ENCODE peak calls at places on chromosome 17, in five cellular contexts. Z is mesendoderm, N is caudate nucleus, O is tibial nerve, T is left ventricle myocardium inferior. M is an unnamed sample.

GRCh38 chr17:48985436-48986245 is 11.5 kb upstream of the IGF2BP1 start:
- DNase-seq in O (no peak), Z (no peak), N (no peak), T (no peak), M (no peak)

GRCh38 chr17:48100160-48100559 is 1.1 kb downstream of the CBX1 start:
- DNase-seq in T (no peak), O (no peak), N (no peak), Z (no peak), M (no peak)

GRCh38 chr17:66951605-66951953 is 12.9 kb upstream of the CACNG4 start:
- DNase-seq in O (no peak), T (no peak), Z (peak), N (no peak), M (no peak)

GRCh38 chr17:82000803-82001649 is 21.7 kb downstream of the CENPX start:
- DNase-seq in Z (no peak), N (no peak), O (no peak), T (no peak), M (no peak)

GRCh38 chr17:82491533-82491932 is 28.0 kb upstream of the FOXK2 start:
- DNase-seq in Z (no peak), O (no peak), T (no peak), N (no peak), M (no peak)

GRCh38 chr17:14058051-14058450 is 11.3 kb upstream of the COX10 start:
- DNase-seq in Z (no peak), T (no peak), N (no peak), O (no peak), M (no peak)

GRCh38 chr17:46771601-46772012 is 46.9 kb downstream of the WNT3 start:
- DNase-seq in T (no peak), O (no peak), Z (peak), N (no peak), M (no peak)

GRCh38 chr17:5418858-5419355 is 555 bp downstream of the NUP88 start:
- DNase-seq in Z (peak), O (peak), T (no peak), N (no peak), M (no peak)

GRCh38 chr17:62627219-62627903 is at the start of gene MRC2:
- DNase-seq in T (peak), O (peak), N (peak), Z (peak), M (peak)

GRCh38 chr17:54956802-54957201 is 11.7 kb downstream of the COX11 start:
- DNase-seq in Z (peak), N (no peak), T (no peak), O (no peak), M (no peak)

GRCh38 chr17:59790936-59791335 is 83.5 kb downstream of the VMP1 start:
- DNase-seq in O (peak), N (no peak), T (no peak), Z (no peak), M (no peak)
- H3K27ac ChIP-seq in O (no peak), N (no peak), T (peak), Z (no peak), M (no peak)

DNA sequence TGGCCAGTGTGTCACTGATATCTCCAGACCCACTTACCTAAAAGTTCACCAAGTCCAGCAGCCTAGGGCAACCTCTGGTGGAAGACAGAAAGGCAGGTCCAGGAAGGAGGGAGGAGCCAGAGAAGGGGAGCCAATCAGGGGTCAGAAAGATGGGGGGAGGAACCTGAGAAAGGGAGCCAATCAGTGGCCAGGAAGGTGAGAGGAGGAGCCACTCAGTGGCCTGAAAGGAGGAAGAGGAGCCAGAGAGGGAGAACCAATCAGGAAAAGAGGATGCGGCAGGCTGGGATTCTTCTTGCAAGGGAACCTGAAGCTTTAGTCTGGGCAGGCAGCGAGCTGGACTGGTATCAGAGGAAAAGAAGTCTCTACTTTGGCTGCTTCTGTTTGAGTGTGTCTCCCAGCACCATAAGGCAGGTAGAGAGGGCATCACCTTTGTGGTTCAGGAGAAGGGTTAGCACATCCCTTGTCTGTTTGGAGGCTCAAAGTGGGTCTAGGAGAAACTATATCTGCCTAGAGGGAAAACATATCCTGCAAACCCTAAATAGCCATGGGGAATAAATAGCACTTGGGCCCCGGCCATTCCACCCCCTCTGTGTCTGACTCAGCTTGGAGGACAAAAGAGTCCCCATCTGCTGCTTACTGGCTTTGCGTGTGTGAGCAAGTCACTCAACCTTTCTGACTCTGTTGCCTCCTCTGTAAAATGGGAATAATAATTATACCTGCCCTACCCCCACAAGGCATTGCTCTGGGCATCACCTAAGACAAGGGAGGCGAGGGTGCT is 43.4 kb upstream of the CRHR1 start:
- DNase-seq in O (no peak), Z (peak), N (no peak), T (no peak), M (peak)
- H3K27ac ChIP-seq in O (no peak), Z (no peak), N (no peak), T (no peak), M (no peak)

GRCh38 chr17:36907407-36907806 is 29.9 kb upstream of the LHX1 start:
- DNase-seq in T (no peak), O (no peak), N (no peak), Z (no peak), M (no peak)

GRCh38 chr17:36900130-36900590 is 37.1 kb upstream of the LHX1 start:
- DNase-seq in O (no peak), N (no peak), Z (no peak), T (no peak), M (no peak)

GRCh38 chr17:36899250-36900129 is 37.8 kb upstream of the LHX1 start:
- DNase-seq in Z (peak), T (no peak), O (no peak), N (no peak), M (no peak)

GRCh38 chr17:36901506-36901905 is 35.8 kb upstream of the LHX1 start:
- DNase-seq in Z (peak), O (no peak), T (no peak), N (no peak), M (no peak)
- H3K27ac ChIP-seq in Z (no peak), O (no peak), T (no peak), N (no peak), M (no peak)

GRCh38 chr17:58249270-58250133 is 11.1 kb downstream of the LPO start:
- DNase-seq in O (peak), N (peak), Z (peak), T (peak), M (peak)
- H3K27ac ChIP-seq in O (no peak), N (no peak), Z (no peak), T (no peak), M (peak)

GRCh38 chr17:50208611-50209061 is 7.2 kb upstream of the COL1A1 start:
- DNase-seq in N (no peak), T (no peak), Z (peak), O (no peak), M (no peak)

GRCh38 chr17:50209133-50209471 is 7.7 kb upstream of the COL1A1 start:
- DNase-seq in O (no peak), Z (no peak), T (no peak), N (no peak), M (no peak)

GRCh38 chr17:50207318-50207717 is 5.9 kb upstream of the COL1A1 start:
- DNase-seq in T (no peak), N (no peak), O (no peak), Z (no peak), M (no peak)

GRCh38 chr17:50206604-50207293 is 5.3 kb upstream of the COL1A1 start:
- DNase-seq in T (peak), Z (peak), O (no peak), N (no peak), M (no peak)

DNA sequence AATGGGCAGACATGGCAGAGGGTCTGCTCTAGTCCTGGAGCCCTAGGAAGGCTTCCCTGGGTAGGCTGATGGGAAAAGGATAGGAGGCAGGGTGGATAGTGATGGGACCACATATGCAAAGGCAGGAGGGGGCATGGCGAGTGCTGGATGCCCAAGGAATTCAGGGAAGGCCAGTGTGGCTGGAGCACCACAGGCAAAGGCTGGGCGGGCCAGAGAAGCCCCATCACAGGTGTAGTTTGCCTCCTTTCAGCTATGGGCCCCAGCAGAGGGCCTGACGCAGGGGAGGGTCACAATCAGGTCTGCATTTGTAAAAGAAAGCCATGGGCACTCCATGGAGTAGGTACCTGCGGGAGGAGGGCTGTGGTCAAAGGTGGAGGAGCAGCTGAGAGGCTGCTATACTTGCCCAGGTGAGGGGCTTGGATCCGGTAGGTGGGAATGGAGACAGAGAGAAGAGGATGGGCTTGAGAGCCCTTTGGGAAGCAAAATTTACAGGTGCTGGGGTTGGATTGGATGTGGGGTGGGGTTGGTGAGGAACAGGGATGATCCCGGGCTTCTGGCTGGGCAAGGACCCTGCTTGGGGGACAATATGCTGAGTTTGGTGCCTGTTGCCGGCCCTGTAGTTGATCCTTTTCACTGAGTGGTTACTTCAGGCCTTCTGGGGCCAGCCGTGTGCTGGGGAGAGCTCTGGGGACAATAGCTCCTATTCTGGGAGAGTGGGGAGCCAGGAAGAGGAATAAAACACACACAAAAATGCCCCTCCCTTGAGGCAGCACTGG is 6.5 kb upstream of the COL1A1 start:
- DNase-seq in T (no peak), N (no peak), O (no peak), Z (no peak), M (no peak)
- H3K27ac ChIP-seq in T (peak), N (no peak), O (no peak), Z (no peak), M (no peak)

GRCh38 chr17:1764274-1764673 is 2.4 kb downstream of the SERPINF1 start:
- DNase-seq in N (no peak), T (peak), O (peak), Z (no peak), M (no peak)

GRCh38 chr17:1765576-1765975 is 3.7 kb downstream of the SERPINF1 start:
- DNase-seq in O (no peak), Z (no peak), T (no peak), N (no peak), M (no peak)

GRCh38 chr17:1766382-1767135 is 4.7 kb downstream of the SERPINF1 start:
- DNase-seq in O (no peak), T (no peak), Z (no peak), N (no peak), M (no peak)

GRCh38 chr17:1769826-1770477 is 8.1 kb downstream of the SERPINF1 start:
- DNase-seq in N (no peak), Z (peak), O (no peak), T (no peak), M (no peak)

DNA sequence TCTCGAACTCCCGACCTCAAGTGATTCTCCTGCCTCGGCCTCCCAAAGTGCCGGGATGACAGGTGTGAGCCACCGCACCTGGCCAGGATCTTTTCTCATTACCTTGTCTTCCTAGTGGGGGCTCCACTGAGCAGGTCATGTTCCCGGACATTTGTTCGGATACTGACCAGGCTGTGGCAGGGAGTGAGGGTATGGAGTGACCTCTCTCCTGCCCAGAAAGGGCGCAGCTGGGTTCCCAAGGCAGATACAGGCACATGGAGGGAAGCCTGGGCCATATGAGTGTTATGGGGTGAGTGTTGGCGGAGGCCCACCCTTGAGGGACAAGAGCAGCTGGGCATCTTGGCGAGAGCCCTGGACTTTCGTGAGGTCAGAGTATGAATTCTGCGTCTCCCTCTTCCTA is 5.5 kb downstream of the SERPINF1 start:
- DNase-seq in O (no peak), Z (no peak), N (no peak), T (no peak), M (no peak)
- H3K27ac ChIP-seq in O (no peak), Z (no peak), N (peak), T (peak), M (no peak)

GRCh38 chr17:41419712-41420111 is 4.7 kb downstream of the KRT37 start:
- DNase-seq in Z (no peak), N (no peak), T (no peak), O (no peak), M (no peak)

GRCh38 chr17:41424111-41424635 is at the start of gene KRT37:
- DNase-seq in O (no peak), Z (no peak), N (no peak), T (no peak), M (no peak)

GRCh38 chr17:41421116-41421515 is 3.3 kb downstream of the KRT37 start:
- DNase-seq in N (no peak), O (peak), T (no peak), Z (no peak), M (no peak)

GRCh38 chr17:41420134-41420533 is 4.3 kb downstream of the KRT37 start:
- DNase-seq in N (no peak), T (no peak), O (no peak), Z (no peak), M (no peak)

GRCh38 chr17:41421617-41422016 is 2.8 kb downstream of the KRT37 start:
- DNase-seq in O (no peak), T (no peak), Z (no peak), N (no peak), M (no peak)
- H3K27ac ChIP-seq in O (no peak), T (no peak), Z (no peak), N (no peak), M (no peak)

GRCh38 chr17:7329360-7330098 is 394 bp upstream of the NEURL4 start:
- DNase-seq in N (peak), O (peak), T (peak), Z (peak), M (peak)

GRCh38 chr17:7328009-7328408 is 1.1 kb downstream of the NEURL4 start:
- DNase-seq in O (no peak), Z (no peak), N (no peak), T (no peak), M (no peak)

GRCh38 chr17:7327501-7327900 is 1.6 kb downstream of the NEURL4 start:
- DNase-seq in N (no peak), Z (no peak), O (no peak), T (no peak), M (no peak)

GRCh38 chr17:7328840-7329359 is at the start of gene NEURL4:
- DNase-seq in N (no peak), O (no peak), Z (peak), T (no peak), M (peak)

DNA sequence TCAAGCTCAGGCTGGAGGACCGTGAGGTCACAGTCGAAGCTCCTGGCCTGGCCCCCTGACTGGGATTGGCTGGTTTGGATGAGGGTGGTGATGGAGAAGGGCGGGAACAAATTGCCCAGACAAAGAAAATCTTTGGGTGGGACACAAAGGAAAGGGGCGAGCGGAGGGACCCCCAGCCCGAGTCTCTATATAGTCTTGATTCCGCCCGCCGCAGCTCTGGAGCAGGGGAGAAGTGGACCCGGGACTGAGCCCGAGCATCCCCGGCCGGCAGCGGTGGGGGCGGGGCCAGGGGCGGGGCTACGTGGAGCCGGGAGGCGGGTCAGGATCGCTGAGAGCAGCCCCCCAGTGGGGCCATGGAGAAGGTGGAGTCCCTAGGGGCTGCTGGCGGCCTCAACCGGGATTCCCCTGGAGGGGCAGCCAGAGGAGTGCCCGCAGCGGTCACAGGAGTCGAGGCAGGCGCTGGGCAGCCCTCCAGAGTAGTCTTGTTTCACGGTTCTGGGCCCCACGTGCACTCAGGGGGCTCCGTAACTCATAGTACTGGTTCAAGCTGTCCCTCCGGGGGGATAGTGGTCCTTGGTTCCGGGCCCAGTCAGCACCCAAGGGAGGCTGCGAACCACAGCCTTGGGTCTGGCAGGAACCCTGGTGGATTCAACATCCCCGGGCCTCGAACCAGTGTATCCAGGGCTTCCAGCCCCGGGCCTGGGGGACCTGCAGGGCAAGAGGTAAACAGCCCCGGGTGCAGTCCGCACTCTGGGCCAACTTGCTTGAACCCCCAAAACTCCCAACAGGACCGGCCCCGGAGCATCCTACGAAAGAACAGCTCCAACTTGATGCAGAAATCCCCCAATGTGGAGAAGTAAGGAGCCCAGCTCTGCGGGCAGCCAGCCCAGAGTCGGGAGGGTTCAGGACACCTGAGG is 1.2 kb upstream of the NEURL4 start:
- DNase-seq in T (peak), O (peak), Z (peak), N (peak), M (peak)
- H3K27ac ChIP-seq in T (peak), O (peak), Z (peak), N (peak), M (peak)

GRCh38 chr17:16417399-16417798 is 2.0 kb downstream of the TRPV2 start:
- DNase-seq in Z (no peak), N (no peak), O (no peak), T (no peak), M (no peak)

GRCh38 chr17:16419074-16419928 is 3.9 kb downstream of the TRPV2 start:
- DNase-seq in O (no peak), N (no peak), Z (peak), T (no peak), M (no peak)

GRCh38 chr17:16419929-16420271 is 4.5 kb downstream of the TRPV2 start:
- DNase-seq in N (no peak), T (no peak), O (no peak), Z (no peak), M (no peak)

GRCh38 chr17:16418684-16419066 is 3.3 kb downstream of the TRPV2 start:
- DNase-seq in T (no peak), N (no peak), Z (no peak), O (no peak), M (no peak)

GRCh38 chr17:16417896-16418683 is 2.7 kb downstream of the TRPV2 start:
- DNase-seq in O (no peak), T (no peak), N (no peak), Z (no peak), M (no peak)
- H3K27ac ChIP-seq in O (no peak), T (peak), N (no peak), Z (no peak), M (no peak)